ENCODE peak calls at places on chromosomes 11 and 22, in nine cellular contexts. One of them, this sample, is unnamed.

GRCh38 chr22:25395915-25396314 is 168.6 kb upstream of the GRK3 start:
- DNase-seq in activated T-cell treated with anti-CD3 and anti-CD28 coated beads for 1 hour: no peak
- DNase-seq in NCI-H1417: no peak
- DNase-seq in HFFc6: no peak
- DNase-seq in globus pallidus: no peak
- DNase-seq in body of pancreas: no peak
- DNase-seq in mammary epithelial cell: no peak
- DNase-seq in type B pancreatic cell: no peak
- DNase-seq in dorsolateral prefrontal cortex: no peak
- DNase-seq in this sample: no peak

GRCh38 chr11:108664730-108665525 is at the start of gene DDX10:
- DNase-seq in globus pallidus: peak
- DNase-seq in mammary epithelial cell: peak
- DNase-seq in NCI-H1417: peak
- DNase-seq in body of pancreas: peak
- DNase-seq in HFFc6: peak
- DNase-seq in dorsolateral prefrontal cortex: peak
- DNase-seq in activated T-cell treated with anti-CD3 and anti-CD28 coated beads for 1 hour: peak
- DNase-seq in type B pancreatic cell: peak
- DNase-seq in this sample: peak

GRCh38 chr11:110410638-110411037 is 19.1 kb upstream of the FDX1 start:
- DNase-seq in dorsolateral prefrontal cortex: no peak
- DNase-seq in globus pallidus: no peak
- DNase-seq in type B pancreatic cell: no peak
- DNase-seq in mammary epithelial cell: no peak
- DNase-seq in HFFc6: no peak
- DNase-seq in activated T-cell treated with anti-CD3 and anti-CD28 coated beads for 1 hour: no peak
- DNase-seq in body of pancreas: no peak
- DNase-seq in NCI-H1417: no peak
- DNase-seq in this sample: no peak

GRCh38 chr11:96102664-96103068 is 178.8 kb upstream of the MTMR2 start:
- DNase-seq in activated T-cell treated with anti-CD3 and anti-CD28 coated beads for 1 hour: no peak
- DNase-seq in HFFc6: peak
- DNase-seq in mammary epithelial cell: peak
- DNase-seq in globus pallidus: no peak
- DNase-seq in body of pancreas: no peak
- DNase-seq in dorsolateral prefrontal cortex: no peak
- DNase-seq in NCI-H1417: no peak
- DNase-seq in type B pancreatic cell: no peak
- DNase-seq in this sample: no peak

GRCh38 chr22:44659140-44659539 is 42.9 kb upstream of the PRR5 start:
- DNase-seq in body of pancreas: no peak
- DNase-seq in type B pancreatic cell: no peak
- DNase-seq in NCI-H1417: no peak
- DNase-seq in dorsolateral prefrontal cortex: no peak
- DNase-seq in HFFc6: no peak
- DNase-seq in activated T-cell treated with anti-CD3 and anti-CD28 coated beads for 1 hour: no peak
- DNase-seq in mammary epithelial cell: no peak
- DNase-seq in globus pallidus: peak
- DNase-seq in this sample: no peak

GRCh38 chr11:114137838-114138237 is 78.3 kb downstream of the ZBTB16 start:
- DNase-seq in HFFc6: no peak
- DNase-seq in globus pallidus: no peak
- DNase-seq in NCI-H1417: no peak
- DNase-seq in activated T-cell treated with anti-CD3 and anti-CD28 coated beads for 1 hour: no peak
- DNase-seq in body of pancreas: no peak
- DNase-seq in dorsolateral prefrontal cortex: no peak
- DNase-seq in type B pancreatic cell: no peak
- DNase-seq in mammary epithelial cell: no peak
- DNase-seq in this sample: no peak

GRCh38 chr11:88623536-88623935 is 286.0 kb upstream of the CTSC start:
- DNase-seq in NCI-H1417: no peak
- DNase-seq in mammary epithelial cell: no peak
- DNase-seq in activated T-cell treated with anti-CD3 and anti-CD28 coated beads for 1 hour: no peak
- DNase-seq in globus pallidus: no peak
- DNase-seq in dorsolateral prefrontal cortex: no peak
- DNase-seq in HFFc6: no peak
- DNase-seq in type B pancreatic cell: no peak
- DNase-seq in body of pancreas: no peak
- DNase-seq in this sample: no peak

GRCh38 chr11:92045325-92045724 is 179.3 kb upstream of the FAT3 start:
- DNase-seq in HFFc6: no peak
- DNase-seq in globus pallidus: no peak
- DNase-seq in mammary epithelial cell: peak
- DNase-seq in activated T-cell treated with anti-CD3 and anti-CD28 coated beads for 1 hour: no peak
- DNase-seq in dorsolateral prefrontal cortex: no peak
- DNase-seq in type B pancreatic cell: no peak
- DNase-seq in NCI-H1417: peak
- DNase-seq in body of pancreas: no peak
- DNase-seq in this sample: no peak

GRCh38 chr11:102620858-102621561 is 4.1 kb downstream of the MMP20 start:
- DNase-seq in dorsolateral prefrontal cortex: no peak
- DNase-seq in type B pancreatic cell: no peak
- DNase-seq in NCI-H1417: no peak
- DNase-seq in globus pallidus: no peak
- DNase-seq in mammary epithelial cell: no peak
- DNase-seq in body of pancreas: no peak
- DNase-seq in HFFc6: peak
- DNase-seq in activated T-cell treated with anti-CD3 and anti-CD28 coated beads for 1 hour: no peak
- DNase-seq in this sample: no peak

GRCh38 chr11:117180020-117180419 is 1.5 kb downstream of the SIDT2 start:
- DNase-seq in NCI-H1417: no peak
- DNase-seq in body of pancreas: no peak
- DNase-seq in activated T-cell treated with anti-CD3 and anti-CD28 coated beads for 1 hour: no peak
- DNase-seq in dorsolateral prefrontal cortex: peak
- DNase-seq in mammary epithelial cell: no peak
- DNase-seq in HFFc6: no peak
- DNase-seq in globus pallidus: no peak
- DNase-seq in type B pancreatic cell: no peak
- DNase-seq in this sample: no peak

GRCh38 chr11:61061081-61061826 is 41.0 kb upstream of the CD5 start:
- DNase-seq in body of pancreas: peak
- DNase-seq in HFFc6: no peak
- DNase-seq in dorsolateral prefrontal cortex: no peak
- DNase-seq in activated T-cell treated with anti-CD3 and anti-CD28 coated beads for 1 hour: peak
- DNase-seq in globus pallidus: no peak
- DNase-seq in mammary epithelial cell: peak
- DNase-seq in NCI-H1417: no peak
- DNase-seq in type B pancreatic cell: no peak
- DNase-seq in this sample: no peak

GRCh38 chr11:15123849-15124248 is 9.1 kb downstream of the INSC start:
- DNase-seq in NCI-H1417: no peak
- DNase-seq in activated T-cell treated with anti-CD3 and anti-CD28 coated beads for 1 hour: no peak
- DNase-seq in globus pallidus: no peak
- DNase-seq in type B pancreatic cell: no peak
- DNase-seq in dorsolateral prefrontal cortex: peak
- DNase-seq in body of pancreas: no peak
- DNase-seq in HFFc6: peak
- DNase-seq in mammary epithelial cell: peak
- DNase-seq in this sample: no peak

GRCh38 chr11:95917188-95918036 is 6.5 kb downstream of the MTMR2 start:
- DNase-seq in body of pancreas: no peak
- DNase-seq in activated T-cell treated with anti-CD3 and anti-CD28 coated beads for 1 hour: no peak
- DNase-seq in NCI-H1417: peak
- DNase-seq in dorsolateral prefrontal cortex: no peak
- DNase-seq in mammary epithelial cell: peak
- DNase-seq in HFFc6: no peak
- DNase-seq in globus pallidus: no peak
- DNase-seq in type B pancreatic cell: no peak
- DNase-seq in this sample: peak

GRCh38 chr22:50001388-50002231 is 11.0 kb downstream of the IL17REL start:
- DNase-seq in HFFc6: no peak
- DNase-seq in NCI-H1417: peak
- DNase-seq in body of pancreas: no peak
- DNase-seq in activated T-cell treated with anti-CD3 and anti-CD28 coated beads for 1 hour: no peak
- DNase-seq in type B pancreatic cell: no peak
- DNase-seq in globus pallidus: no peak
- DNase-seq in mammary epithelial cell: no peak
- DNase-seq in dorsolateral prefrontal cortex: no peak
- DNase-seq in this sample: no peak

GRCh38 chr11:17554487-17554886 is 7.4 kb downstream of the OTOG start:
- DNase-seq in HFFc6: no peak
- DNase-seq in body of pancreas: no peak
- DNase-seq in mammary epithelial cell: no peak
- DNase-seq in globus pallidus: no peak
- DNase-seq in type B pancreatic cell: no peak
- DNase-seq in NCI-H1417: no peak
- DNase-seq in dorsolateral prefrontal cortex: no peak
- DNase-seq in activated T-cell treated with anti-CD3 and anti-CD28 coated beads for 1 hour: no peak
- DNase-seq in this sample: no peak

GRCh38 chr11:64339754-64340408 is at the start of gene CCDC88B:
- DNase-seq in activated T-cell treated with anti-CD3 and anti-CD28 coated beads for 1 hour: peak
- DNase-seq in globus pallidus: no peak
- DNase-seq in NCI-H1417: no peak
- DNase-seq in HFFc6: no peak
- DNase-seq in type B pancreatic cell: no peak
- DNase-seq in mammary epithelial cell: no peak
- DNase-seq in body of pancreas: peak
- DNase-seq in dorsolateral prefrontal cortex: no peak
- DNase-seq in this sample: no peak

GRCh38 chr11:35040221-35040942 is 98.6 kb upstream of the CD44 start:
- DNase-seq in mammary epithelial cell: peak
- DNase-seq in body of pancreas: peak
- DNase-seq in globus pallidus: no peak
- DNase-seq in NCI-H1417: no peak
- DNase-seq in type B pancreatic cell: no peak
- DNase-seq in dorsolateral prefrontal cortex: no peak
- DNase-seq in HFFc6: peak
- DNase-seq in activated T-cell treated with anti-CD3 and anti-CD28 coated beads for 1 hour: peak
- DNase-seq in this sample: no peak